ENCODE peak calls at places on chromosome 10, in four cellular contexts. H is kidney, Z is B cell, K is HFFc6. G is an unnamed sample.

GRCh38 chr10:110864662-110865140 is 7.0 kb upstream of the PDCD4 start:
- DNase-seq in H (no peak), Z (peak), K (no peak), G (no peak)

GRCh38 chr10:30822693-30823465 is 193.3 kb upstream of the LYZL2 start:
- DNase-seq in H (no peak), Z (no peak), K (no peak), G (no peak)

GRCh38 chr10:125607689-125608290 is 75.2 kb downstream of the TEX36 start:
- DNase-seq in H (no peak), Z (no peak), K (no peak), G (peak)

GRCh38 chr10:86314616-86315520 is 51.7 kb downstream of the GRID1 start:
- DNase-seq in H (no peak), Z (no peak), K (no peak), G (no peak)

GRCh38 chr10:11776080-11776479 is 33.9 kb downstream of the ECHDC3 start:
- DNase-seq in H (no peak), Z (no peak), K (peak), G (peak)

GRCh38 chr10:79311581-79312407 is 35.5 kb upstream of the PPIF start:
- DNase-seq in H (peak), Z (no peak), K (no peak), G (no peak)

GRCh38 chr10:29344073-29344820 is 55.4 kb downstream of the LYZL1 start:
- DNase-seq in H (no peak), Z (no peak), K (peak), G (no peak)

GRCh38 chr10:80356563-80356999 is at the start of the genes DYDC1 and DYDC2:
- DNase-seq in H (peak), Z (peak), K (no peak), G (peak)

GRCh38 chr10:12841826-12842225 is 159.7 kb downstream of the CCDC3 start:
- DNase-seq in H (peak), Z (no peak), K (no peak), G (no peak)

GRCh38 chr10:100022403-100022802 is 12.7 kb upstream of the DNMBP start:
- DNase-seq in H (no peak), Z (no peak), K (peak), G (no peak)

GRCh38 chr10:110632591-110633215 is 11.4 kb upstream of the RBM20 start:
- DNase-seq in H (no peak), Z (no peak), K (no peak), G (peak)

GRCh38 chr10:112208292-112208691 is 24.7 kb upstream of the GPAM start:
- DNase-seq in H (no peak), Z (no peak), K (peak), G (no peak)

GRCh38 chr10:11165591-11166543 is 148.2 kb downstream of the CELF2 start:
- DNase-seq in H (peak), Z (peak), K (no peak), G (no peak)

GRCh38 chr10:43229208-43230061 is 37.4 kb downstream of the RASGEF1A start:
- DNase-seq in H (peak), Z (no peak), K (no peak), G (no peak)

GRCh38 chr10:123044391-123044790 is 35.6 kb downstream of the ACADSB start:
- DNase-seq in H (no peak), Z (no peak), K (no peak), G (peak)
- TF ChIP-seq CTCF in H (no peak), Z (no peak), K (peak), G (peak)

GRCh38 chr10:119538632-119539358 is 3.7 kb downstream of the RGS10 start:
- DNase-seq in H (no peak), Z (no peak), K (no peak), G (no peak)
- TF ChIP-seq CTCF in H (no peak), Z (no peak), K (peak), G (no peak)

GRCh38 chr10:23035569-23035968 is 59.8 kb upstream of the MSRB2 start:
- DNase-seq in H (no peak), Z (no peak), K (no peak), G (peak)
- TF ChIP-seq CTCF in H (no peak), Z (no peak), K (peak), G (peak)

GRCh38 chr10:69731184-69731583 is 70.5 kb upstream of the COL13A1 start:
- DNase-seq in H (no peak), Z (no peak), K (peak), G (no peak)
- TF ChIP-seq CTCF in H (no peak), Z (no peak), K (peak), G (no peak)

GRCh38 chr10:103481974-103482531 is 3.0 kb upstream of the CALHM3 start:
- DNase-seq in H (no peak), Z (peak), K (peak), G (peak)
- TF ChIP-seq CTCF in H (peak), Z (peak), K (peak), G (peak)

GRCh38 chr10:17228081-17229015 is at the start of gene VIM:
- DNase-seq in H (peak), Z (peak), K (peak), G (peak)
- TF ChIP-seq CTCF in H (peak), Z (peak), K (peak), G (peak)

GRCh38 chr10:104650072-104650471 is 9.0 kb downstream of the SORCS3 start:
- DNase-seq in H (no peak), Z (no peak), K (no peak), G (peak)
- TF ChIP-seq CTCF in H (no peak), Z (no peak), K (peak), G (peak)

G was measured in bronchial epithelial cell.